ENCODE peak calls at places on chromosome 15, in seven cellular contexts. V is suprapubic skin, X is lower leg skin, L is AG09309, A is HAP-1, J is SK-N-MC, W is sigmoid colon. M is an unnamed sample.

GRCh38 chr15:89400121-89400996 is 65.7 kb upstream of the POLG start:
- DNase-seq in V (no peak), A (no peak), X (no peak), W (no peak), J (no peak), L (no peak), M (no peak)

GRCh38 chr15:23467110-23467600 is 20.1 kb upstream of the GOLGA6L2 start:
- DNase-seq in W (no peak), J (peak; percentile 3), X (no peak), A (no peak), L (peak; percentile 10), V (no peak), M (peak; percentile 40)

GRCh38 chr15:86624261-86625036 is 544.8 kb downstream of the AGBL1 start:
- DNase-seq in W (peak; percentile 64), A (peak; percentile 72), J (no peak), X (peak; percentile 24), V (no peak), L (peak; percentile 33), M (peak; percentile 63)

GRCh38 chr15:44308874-44309273 is 20.4 kb downstream of the GOLM2 start:
- DNase-seq in L (no peak), J (no peak), W (no peak), A (no peak), V (no peak), X (no peak), M (no peak)

GRCh38 chr15:55267401-55268053 is 22.1 kb downstream of the RAB27A start:
- DNase-seq in V (no peak), L (no peak), W (no peak), A (no peak), J (no peak), X (peak; percentile 27), M (peak; percentile 56)

GRCh38 chr15:70016511-70016994 is 81.2 kb downstream of the TLE3 start:
- DNase-seq in W (no peak), A (no peak), V (no peak), J (no peak), X (no peak), L (no peak), M (no peak)

GRCh38 chr15:65682404-65682911 is 60.7 kb downstream of the SLC24A1 start:
- DNase-seq in V (no peak), J (no peak), L (no peak), X (no peak), A (no peak), W (no peak), M (no peak)

GRCh38 chr15:85865070-85865684 is 70.5 kb upstream of the KLHL25 start:
- DNase-seq in A (peak; percentile 77), J (peak; percentile 22), V (no peak), X (no peak), W (no peak), L (no peak), M (peak; percentile 73)

GRCh38 chr15:44775923-44776322 is 39.6 kb downstream of the TRIM69 start:
- DNase-seq in L (no peak), J (no peak), W (no peak), X (peak; percentile 22), A (peak; percentile 46), V (no peak), M (no peak)

GRCh38 chr15:28975766-28976179 is 90.0 kb downstream of the APBA2 start:
- DNase-seq in J (no peak), V (no peak), W (no peak), X (no peak), L (peak; percentile 5), A (peak; percentile 76), M (peak; percentile 70)

GRCh38 chr15:100704281-100705055 is 102.1 kb downstream of the ASB7 start:
- DNase-seq in J (no peak), L (peak; percentile 61), W (no peak), V (peak; percentile 22), A (no peak), X (no peak), M (no peak)

GRCh38 chr15:57703387-57703786 is 3.1 kb upstream of the POLR2M start:
- DNase-seq in W (no peak), X (no peak), J (no peak), V (no peak), L (no peak), A (no peak), M (no peak)

GRCh38 chr15:48720646-48721045 is 75.1 kb upstream of the FBN1 start:
- DNase-seq in J (no peak), V (peak; percentile 68), W (peak; percentile 62), X (peak; percentile 35), L (no peak), A (no peak), M (no peak)

GRCh38 chr15:89630260-89630659 is 25.0 kb downstream of the KIF7 start:
- DNase-seq in A (no peak), J (no peak), X (no peak), V (no peak), L (no peak), W (no peak), M (no peak)

GRCh38 chr15:88610756-88611231 is 10.3 kb upstream of the AEN start:
- DNase-seq in A (peak; percentile 17), W (no peak), X (no peak), J (no peak), L (no peak), V (no peak), M (no peak)

GRCh38 chr15:29682361-29682760 is 139.9 kb downstream of the TJP1 start:
- DNase-seq in A (no peak), W (no peak), V (peak; percentile 22), L (no peak), X (no peak), J (no peak), M (no peak)

GRCh38 chr15:91917991-91918390 is 64.5 kb downstream of the SLCO3A1 start:
- DNase-seq in W (no peak), J (no peak), A (no peak), V (no peak), L (no peak), X (no peak), M (no peak)

GRCh38 chr15:89490081-89490480 is 6.3 kb downstream of the RHCG start:
- DNase-seq in X (no peak), L (no peak), A (no peak), V (peak; percentile 25), J (no peak), W (no peak), M (no peak)

GRCh38 chr15:89068325-89068784 is 19.9 kb upstream of the ABHD2 start:
- DNase-seq in V (no peak), A (no peak), J (no peak), W (no peak), X (no peak), L (peak; percentile 86), M (no peak)

GRCh38 chr15:72873379-72874233 is 90.0 kb upstream of the ADPGK start:
- DNase-seq in J (no peak), L (no peak), A (no peak), X (no peak), W (no peak), V (no peak), M (no peak)

GRCh38 chr15:35854398-35854797 is 308.4 kb upstream of the DPH6 start:
- DNase-seq in A (no peak), V (no peak), X (no peak), J (no peak), L (no peak), W (no peak), M (no peak)

GRCh38 chr15:75200391-75200764 is 1.3 kb upstream of the C15orf39 start:
- DNase-seq in V (no peak), L (no peak), A (no peak), X (no peak), J (no peak), W (no peak), M (no peak)

GRCh38 chr15:35757790-35758189 is 211.8 kb upstream of the DPH6 start:
- DNase-seq in W (no peak), A (no peak), V (no peak), J (no peak), L (no peak), X (no peak), M (no peak)

GRCh38 chr15:79091204-79091867 is 756 bp upstream of the RASGRF1 start:
- DNase-seq in X (no peak), J (no peak), V (no peak), W (no peak), A (peak; percentile 22), L (no peak), M (peak; percentile 19)

GRCh38 chr15:75033809-75034208 is 10.4 kb downstream of the PPCDC start:
- DNase-seq in A (no peak), L (no peak), W (no peak), J (no peak), X (no peak), V (no peak), M (no peak)

GRCh38 chr15:44035781-44036699 is 159.0 kb downstream of the FRMD5 start:
- DNase-seq in X (no peak), A (no peak), W (no peak), V (no peak), J (no peak), L (no peak), M (peak; percentile 15)

GRCh38 chr15:48796521-48796920 is 14.3 kb downstream of the CEP152 start:
- DNase-seq in L (no peak), A (no peak), V (no peak), X (no peak), J (no peak), W (no peak), M (no peak)

GRCh38 chr15:41501191-41501917 is 7.7 kb downstream of the ITPKA start:
- DNase-seq in V (no peak), J (no peak), A (no peak), L (no peak), W (no peak), X (no peak), M (peak; percentile 47)

GRCh38 chr15:83207622-83208356 is at the start of gene HDGFL3:
- DNase-seq in X (no peak), J (no peak), L (no peak), V (peak; percentile 76), W (peak; percentile 81), A (peak; percentile 90), M (peak; percentile 72)

GRCh38 chr15:40436116-40436891 is 4.4 kb upstream of the BAHD1 start:
- DNase-seq in X (no peak), W (no peak), J (no peak), V (no peak), L (no peak), A (peak; percentile 36), M (no peak)
- H3K4me3 ChIP-seq in X (no peak overlapping the region), W (peak overlapping the region; percentile 47), J (peak overlapping the region; percentile 74), V (peak overlapping the region; percentile 49), L (peak overlapping the region; percentile 43), A (peak overlapping the region; percentile 2), M (peak overlapping the region; percentile 25)

GRCh38 chr15:26235148-26235769 is 372.1 kb upstream of the ATP10A start:
- DNase-seq in W (no peak), V (no peak), L (no peak), J (no peak), X (no peak), A (no peak), M (peak; percentile 7)
- H3K4me3 ChIP-seq in W (no peak overlapping the region), V (no peak overlapping the region), L (no peak overlapping the region), J (no peak overlapping the region), X (no peak overlapping the region), A (no peak overlapping the region), M (no peak overlapping the region)

GRCh38 chr15:39627456-39628130 is 46.7 kb downstream of the THBS1 start:
- DNase-seq in A (no peak), L (no peak), X (no peak), W (no peak), V (no peak), J (no peak), M (no peak)
- H3K4me3 ChIP-seq in A (no peak overlapping the region), L (no peak overlapping the region), X (no peak overlapping the region), W (no peak overlapping the region), V (no peak overlapping the region), J (no peak overlapping the region), M (no peak overlapping the region)

DNA sequence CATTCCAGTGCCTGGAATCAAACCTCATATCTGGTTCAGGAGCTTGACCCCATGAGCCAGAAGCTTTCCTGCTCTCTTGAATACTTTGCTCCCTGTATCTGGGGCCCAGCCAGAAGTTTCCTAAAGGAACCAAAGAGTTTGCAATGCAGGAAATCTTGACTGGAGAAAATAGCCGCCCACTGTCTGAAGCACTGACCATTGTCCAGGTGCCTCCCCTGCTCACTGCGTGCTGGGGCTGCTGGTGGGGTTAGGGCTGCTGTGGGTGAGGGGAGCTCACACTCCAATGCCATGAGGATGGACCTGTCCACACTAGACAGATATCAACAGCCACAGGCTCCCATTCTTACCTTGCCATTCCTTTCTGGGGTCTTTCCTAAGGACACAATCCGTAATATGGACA is 208.7 kb upstream of the LINGO1 start:
- DNase-seq in J (no peak), W (peak; percentile 21), X (no peak), L (no peak), A (no peak), V (peak; percentile 55), M (no peak)
- H3K4me3 ChIP-seq in J (no peak overlapping the region), W (no peak overlapping the region), X (no peak overlapping the region), L (no peak overlapping the region), A (no peak overlapping the region), V (no peak overlapping the region), M (no peak overlapping the region)

M was measured in cardiac muscle cell.